ENCODE peak calls at places on chromosomes 5 and 9, in four cellular contexts. E is GM23248, H is gastrocnemius medialis, R is fibroblast of lung. X is an unnamed sample.

GRCh38 chr9:129383005-129383414 is 204.9 kb upstream of the IER5L start:
- DNase-seq in E (peak; percentile 42), H (peak; percentile 30), R (no peak), X (no peak)

GRCh38 chr5:100840364-100840763 is 62.7 kb downstream of the ST8SIA4 start:
- DNase-seq in E (peak; percentile 39), H (no peak), R (peak; percentile 73), X (peak; percentile 77)

GRCh38 chr9:33051149-33051548 is 25.3 kb downstream of the SMU1 start:
- DNase-seq in E (no peak), H (no peak), R (no peak), X (no peak)

GRCh38 chr5:98414938-98415337 is 358.5 kb upstream of the RGMB start:
- DNase-seq in E (peak; percentile 98), H (no peak), R (peak; percentile 98), X (no peak)

GRCh38 chr5:56964173-56964572 is 12.2 kb upstream of the MIER3 start:
- DNase-seq in E (no peak), H (no peak), R (no peak), X (no peak)

GRCh38 chr5:113115061-113115460 is 138.5 kb downstream of the DCP2 start:
- DNase-seq in E (no peak), H (no peak), R (no peak), X (no peak)

GRCh38 chr5:16144416-16144815 is 35.2 kb downstream of the MARCHF11 start:
- DNase-seq in E (no peak), H (no peak), R (no peak), X (no peak)

GRCh38 chr5:64876203-64876602 is 107.5 kb downstream of the CWC27 start:
- DNase-seq in E (no peak), H (no peak), R (no peak), X (no peak)

GRCh38 chr5:180212363-180213255 is 3.6 kb upstream of the RASGEF1C start:
- DNase-seq in E (peak; percentile 53), H (no peak), R (no peak), X (no peak)

GRCh38 chr5:127936439-127936972 is 147.1 kb upstream of the SLC12A2 start:
- DNase-seq in E (no peak), H (no peak), R (no peak), X (no peak)

GRCh38 chr5:88829053-88829452 is 53.9 kb downstream of the MEF2C start:
- DNase-seq in E (peak; percentile 51), H (no peak), R (no peak), X (no peak)

GRCh38 chr5:88825782-88826110 is 57.2 kb downstream of the MEF2C start:
- DNase-seq in E (no peak), H (no peak), R (no peak), X (no peak)

GRCh38 chr5:88827997-88828396 is 55.0 kb downstream of the MEF2C start:
- DNase-seq in E (peak; percentile 26), H (no peak), R (peak; percentile 33), X (no peak)

GRCh38 chr5:88824892-88825781 is 57.8 kb downstream of the MEF2C start:
- DNase-seq in E (peak; percentile 79), H (no peak), R (peak; percentile 89), X (no peak)

DNA sequence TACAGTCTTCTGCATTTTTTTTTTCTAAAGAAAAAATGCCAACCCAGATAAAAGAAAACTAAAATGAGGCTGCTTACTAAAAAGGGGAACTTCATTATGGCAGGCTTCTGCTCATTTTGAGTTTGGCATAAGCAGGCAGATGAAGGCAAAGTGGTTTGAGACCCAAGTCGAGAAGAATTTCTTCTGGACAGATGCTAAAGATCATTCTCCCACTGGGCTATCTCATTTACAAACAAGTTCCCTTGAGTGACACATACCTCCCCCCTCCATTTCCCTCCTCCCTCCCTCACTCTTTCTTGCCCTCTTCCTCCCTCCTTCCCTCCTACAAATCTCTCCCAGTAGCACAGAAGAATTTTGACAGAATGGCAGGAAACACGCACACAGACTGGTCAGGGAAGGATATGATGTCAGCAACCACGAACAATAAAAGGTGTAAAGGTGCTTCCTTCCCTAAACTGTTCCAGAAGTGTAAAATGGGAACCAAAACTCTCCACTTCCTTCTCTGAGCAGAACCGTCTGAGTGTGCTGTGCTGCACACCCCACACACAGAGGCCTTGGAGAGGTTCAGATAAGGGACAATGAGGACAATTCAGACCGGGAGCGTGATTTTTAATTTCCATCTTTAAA is 55.9 kb downstream of the MEF2C start:
- DNase-seq in E (peak; percentile 60), H (no peak), R (peak; percentile 78), X (no peak)
- H3K4me1 ChIP-seq in E (peaks cover 51% of the 10 kb centered on the region), H (peaks cover 93% of the 10 kb centered on the region), R (peaks cover 8% of the 10 kb centered on the region), X (no peaks in the 10 kb centered on the region)

GRCh38 chr5:135172718-135173117 is 138.7 kb upstream of the PITX1 start:
- DNase-seq in E (no peak), H (no peak), R (no peak), X (no peak)
- H3K27me3 ChIP-seq in E (peaks cover 46% of the 10 kb centered on the region), H (no peaks in the 10 kb centered on the region), R (peaks cover 30% of the 10 kb centered on the region), X (peaks cover 55% of the 10 kb centered on the region)

GRCh38 chr5:151224372-151224771 is 480 bp upstream of the CCDC69 start:
- DNase-seq in E (no peak), H (no peak), R (no peak), X (no peak)
- H3K4me1 ChIP-seq in E (no peaks in the 10 kb centered on the region), H (peaks cover 40% of the 10 kb centered on the region), R (peaks cover 2% of the 10 kb centered on the region), X (no peaks in the 10 kb centered on the region)

GRCh38 chr5:132819468-132819867 is 6.4 kb downstream of the SOWAHA start:
- DNase-seq in E (no peak), H (no peak), R (no peak), X (no peak)
- H3K27me3 ChIP-seq in E (no peaks in the 10 kb centered on the region), H (no peaks in the 10 kb centered on the region), R (no peaks in the 10 kb centered on the region), X (no peaks in the 10 kb centered on the region)

DNA sequence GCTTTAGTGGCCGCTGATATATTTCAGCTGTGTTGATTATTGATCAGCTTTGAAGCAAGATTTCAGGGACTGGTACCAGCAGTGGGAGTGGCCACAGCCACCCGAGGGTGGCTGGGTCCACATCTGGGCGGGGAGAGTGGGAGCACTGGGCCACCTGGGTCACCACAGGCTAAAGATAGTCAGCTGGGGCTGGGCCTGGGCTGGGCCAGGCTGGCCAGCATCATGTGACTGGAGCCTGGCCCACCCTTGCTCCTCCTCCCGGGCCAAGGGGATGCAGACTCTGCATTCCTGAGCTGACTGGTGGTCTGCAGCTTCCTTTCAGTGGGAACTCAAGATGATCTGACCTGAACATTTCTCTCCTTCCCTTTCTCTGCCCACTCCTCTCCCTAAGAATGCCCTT is 27.1 kb downstream of the LARP1 start:
- DNase-seq in E (no peak), H (no peak), R (no peak), X (no peak)
- H3K4me1 ChIP-seq in E (peaks cover 25% of the 10 kb centered on the region), H (peaks cover 81% of the 10 kb centered on the region), R (peaks cover 5% of the 10 kb centered on the region), X (no peaks in the 10 kb centered on the region)

DNA sequence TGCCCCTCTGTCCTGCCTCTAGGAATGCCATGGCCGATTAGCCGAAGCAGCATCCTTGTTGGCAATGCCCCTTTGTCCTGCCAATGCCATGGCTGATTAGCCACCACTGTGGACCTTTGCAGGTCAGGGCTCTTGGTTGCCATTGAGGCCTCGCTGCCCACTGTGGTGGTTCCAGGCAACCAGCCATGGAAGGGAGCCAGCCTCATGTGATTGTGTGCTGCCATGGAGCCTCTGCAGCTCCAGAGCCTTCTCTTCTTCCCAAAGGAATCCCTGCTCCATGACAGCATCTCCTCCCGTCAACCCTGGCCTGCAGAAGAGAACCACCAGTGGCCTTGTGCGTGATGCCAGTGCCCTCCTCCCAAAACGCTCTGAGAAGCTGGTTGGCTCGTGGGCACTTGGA is 187.0 kb downstream of the CACNA1B start:
- DNase-seq in E (no peak), H (no peak), R (no peak), X (no peak)
- H3K27me3 ChIP-seq in E (no peaks in the 10 kb centered on the region), H (peaks cover 5% of the 10 kb centered on the region), R (no peaks in the 10 kb centered on the region), X (no peaks in the 10 kb centered on the region)

GRCh38 chr9:97851450-97851883 is 1.6 kb upstream of the FOXE1 start:
- DNase-seq in E (no peak), H (no peak), R (no peak), X (no peak)

GRCh38 chr9:97852399-97853055 is 499 bp upstream of the FOXE1 start:
- DNase-seq in E (no peak), H (no peak), R (no peak), X (no peak)

GRCh38 chr9:97853056-97853843 is at the start of gene FOXE1:
- DNase-seq in E (no peak), H (no peak), R (no peak), X (no peak)

GRCh38 chr9:97850746-97851449 is 2.1 kb upstream of the FOXE1 start:
- DNase-seq in E (no peak), H (no peak), R (no peak), X (no peak)

GRCh38 chr9:97852001-97852398 is 1.0 kb upstream of the FOXE1 start:
- DNase-seq in E (no peak), H (no peak), R (no peak), X (no peak)
- H3K4me1 ChIP-seq in E (no peaks in the 10 kb centered on the region), H (peaks cover 23% of the 10 kb centered on the region), R (no peaks in the 10 kb centered on the region), X (peaks cover 9% of the 10 kb centered on the region)

GRCh38 chr9:18463991-18464390 is 10.0 kb upstream of the ADAMTSL1 start:
- DNase-seq in E (peak; percentile 59), H (no peak), R (peak; percentile 56), X (no peak)
- H3K27me3 ChIP-seq in E (no peaks in the 10 kb centered on the region), H (no peaks in the 10 kb centered on the region), R (no peaks in the 10 kb centered on the region), X (no peaks in the 10 kb centered on the region)

DNA sequence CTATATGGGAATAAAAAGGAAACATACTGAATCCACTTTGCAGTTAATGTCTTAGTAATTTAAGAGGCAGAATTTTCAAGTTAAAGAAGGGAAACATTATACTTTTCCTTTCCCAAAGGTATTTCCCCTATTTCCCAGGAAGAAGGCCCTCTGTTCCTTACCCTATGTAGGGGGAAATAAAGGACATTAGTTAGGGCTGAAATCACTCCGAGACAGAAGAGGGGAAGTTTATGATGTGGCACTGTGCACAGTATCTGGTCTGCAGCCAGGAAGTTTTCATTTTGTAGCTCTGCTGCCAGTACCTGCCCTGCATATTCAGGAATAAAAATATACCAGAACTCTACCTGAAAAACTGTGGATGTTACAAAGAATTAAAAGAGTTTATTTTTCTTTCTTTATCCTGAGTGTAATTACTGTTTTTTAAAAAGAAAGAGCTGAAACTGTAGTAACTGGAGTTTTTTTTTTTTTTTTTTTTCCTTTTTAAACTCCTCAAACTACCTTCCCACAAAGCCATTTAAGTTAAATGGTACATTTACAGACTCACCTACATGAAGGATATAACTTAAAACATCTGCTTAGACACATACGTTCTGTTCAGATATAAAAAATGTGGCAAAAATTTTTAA is 7.3 kb downstream of the MEF2C start:
- DNase-seq in E (peak; percentile 29), H (no peak), R (no peak), X (no peak)
- H3K4me1 ChIP-seq in E (peaks cover 12% of the 10 kb centered on the region), H (peaks cover 41% of the 10 kb centered on the region), R (peaks cover 8% of the 10 kb centered on the region), X (no peaks in the 10 kb centered on the region)

GRCh38 chr5:157182143-157182757 is 1.6 kb downstream of the ITK start:
- DNase-seq in E (no peak), H (no peak), R (no peak), X (no peak)

GRCh38 chr5:157180374-157181264 is at the start of gene ITK:
- DNase-seq in E (no peak), H (no peak), R (no peak), X (no peak)

GRCh38 chr5:157186309-157187045 is 5.8 kb downstream of the ITK start:
- DNase-seq in E (no peak), H (no peak), R (no peak), X (no peak)

GRCh38 chr5:157187046-157187754 is 6.6 kb downstream of the ITK start:
- DNase-seq in E (no peak), H (no peak), R (no peak), X (no peak)

GRCh38 chr5:157184117-157184516 is 3.5 kb downstream of the ITK start:
- DNase-seq in E (no peak), H (no peak), R (no peak), X (no peak)
- H3K27me3 ChIP-seq in E (peaks cover 54% of the 10 kb centered on the region), H (no peaks in the 10 kb centered on the region), R (no peaks in the 10 kb centered on the region), X (peaks cover 13% of the 10 kb centered on the region)